ENCODE peak calls at places on chromosome 22, in ten cellular contexts. G is dermis blood vessel endothelial cell; V is CD4-positive, alpha-beta memory T cell; M is islet precursor cell; O is mucosa of descending colon; B is fibroblast of mammary gland; T is activated CD8-positive, alpha-beta memory T cell treated with anti-CD3 and anti-CD28 coated beads, Interleukin-2, amount 50 U/mL, for 48 hours; U is globus pallidus; C is stimulated activated CD4-positive, alpha-beta T cell treated with anti-CD3 and anti-CD28 coated beads, Interleukin-1b, Interleukin-23, amount 100 ng/mL, for 4 hours; K is mucosa of gallbladder. Q is an unnamed sample.

GRCh38 chr22:29633514-29634312 is 30.3 kb downstream of the NF2 start:
- DNase-seq in G (peak), V (no peak), C (no peak), B (no peak), K (no peak), M (no peak), O (no peak), U (no peak), T (no peak), Q (no peak)

GRCh38 chr22:44307509-44308169 is 5.1 kb downstream of the SHISAL1 start:
- DNase-seq in U (no peak), K (peak), C (no peak), O (no peak), V (no peak), T (no peak), B (no peak), G (no peak), M (no peak), Q (peak)

GRCh38 chr22:43956805-43957463 is 1.7 kb downstream of the SAMM50 start:
- DNase-seq in K (peak), G (peak), T (no peak), B (no peak), V (no peak), M (no peak), O (no peak), C (no peak), U (no peak), Q (no peak)

GRCh38 chr22:47310601-47311000 is 548.2 kb downstream of the TBC1D22A start:
- DNase-seq in T (no peak), M (no peak), U (no peak), K (no peak), B (no peak), V (no peak), C (no peak), O (no peak), G (no peak), Q (no peak)

GRCh38 chr22:49833340-49834007 is 5.8 kb upstream of the BRD1 start:
- DNase-seq in V (no peak), B (no peak), T (no peak), O (no peak), U (no peak), M (no peak), G (no peak), C (no peak), K (peak), Q (no peak)

GRCh38 chr22:36467946-36468345 is 13.5 kb downstream of the TXN2 start:
- DNase-seq in K (no peak), B (peak), M (peak), V (no peak), G (peak), U (no peak), O (no peak), C (no peak), T (peak), Q (peak)

GRCh38 chr22:31920306-31920705 is 24.0 kb upstream of the YWHAH start:
- DNase-seq in B (no peak), G (no peak), K (no peak), M (no peak), V (no peak), T (no peak), O (no peak), C (no peak), U (no peak), Q (no peak)

GRCh38 chr22:46175631-46176030 is 25.3 kb downstream of the PPARA start:
- DNase-seq in B (peak), T (no peak), U (no peak), C (no peak), K (no peak), M (no peak), V (no peak), G (no peak), O (no peak), Q (no peak)

GRCh38 chr22:31148516-31148915 is 8.2 kb upstream of the PLA2G3 start:
- DNase-seq in V (no peak), C (no peak), G (peak), T (no peak), B (peak), M (no peak), O (no peak), K (no peak), U (no peak), Q (peak)

GRCh38 chr22:40610329-40610850 is 26.1 kb downstream of the MRTFA start:
- DNase-seq in K (no peak), T (no peak), M (no peak), C (no peak), B (no peak), G (peak), V (no peak), O (no peak), U (no peak), Q (no peak)